ENCODE peak calls at places on chromosomes 4 and X, in eight cellular contexts. L is H9, P is colonic mucosa, E is PC-3, Y is IMR-90, G is activated B cell treated with CpG ODN at 0.5 μM for 24 hours, M is endothelial cell of umbilical vein, S is cardiac fibroblast. Z is an unnamed sample.
A peak's percentile ranks its signal among the peaks of the same experiment; 100 is the strongest.

GRCh38 chr4:56434599-56435000 is 815 bp downstream of the PPAT start:
- DNase-seq in G (no peak), Y (peak; percentile 58), S (peak; percentile 65), P (no peak), L (no peak), M (peak; percentile 72), E (no peak), Z (no peak)

GRCh38 chrX:1052021-1052420 is 160.4 kb downstream of the CRLF2 start:
- DNase-seq in G (no peak), L (no peak), M (no peak), P (no peak), S (no peak), E (no peak), Y (no peak), Z (no peak)

GRCh38 chr4:88382621-88383020 is 4.0 kb downstream of the HERC6 start:
- DNase-seq in L (no peak), S (peak; percentile 2), E (no peak), M (no peak), P (no peak), Y (no peak), G (no peak), Z (no peak)

GRCh38 chr4:89305712-89306437 is 1.7 kb downstream of the GPRIN3 start:
- DNase-seq in G (no peak), P (peak; percentile 44), S (peak; percentile 38), E (no peak), Y (no peak), M (peak; percentile 19), L (no peak), Z (no peak)

GRCh38 chr4:93684571-93684970 is 144.0 kb upstream of the ATOH1 start:
- DNase-seq in Y (no peak), P (no peak), M (no peak), L (no peak), E (peak; percentile 42), G (no peak), S (no peak), Z (no peak)

GRCh38 chrX:28273751-28274150 is 292.5 kb upstream of the DCAF8L1 start:
- DNase-seq in E (no peak), L (no peak), S (peak; percentile 26), G (no peak), P (no peak), Y (no peak), M (peak; percentile 77), Z (no peak)

GRCh38 chrX:12867746-12868145 is 874 bp downstream of the TLR7 start:
- DNase-seq in P (no peak), S (no peak), G (no peak), L (no peak), Y (no peak), M (no peak), E (no peak), Z (no peak)

GRCh38 chrX:16496175-16496574 is 153.8 kb upstream of the S100G start:
- DNase-seq in G (no peak), M (no peak), P (no peak), Y (no peak), L (no peak), E (no peak), S (no peak), Z (no peak)

GRCh38 chr4:70183168-70183939 is 12.2 kb upstream of the ODAM start:
- DNase-seq in G (no peak), P (peak; percentile 27), L (peak; percentile 42), E (peak; percentile 71), M (peak; percentile 53), S (peak; percentile 67), Y (peak; percentile 48), Z (peak; percentile 19)

GRCh38 chr4:62028758-62029157 is 828.6 kb downstream of the ADGRL3 start:
- DNase-seq in S (no peak), E (no peak), M (no peak), G (no peak), P (no peak), Y (no peak), L (no peak), Z (no peak)

GRCh38 chr4:109232666-109233065 is 69.8 kb downstream of the COL25A1 start:
- DNase-seq in Y (no peak), L (no peak), S (no peak), M (no peak), E (no peak), P (no peak), G (no peak), Z (no peak)

GRCh38 chr4:87559090-87559837 is 30.1 kb upstream of the SPARCL1 start:
- DNase-seq in E (peak; percentile 20), Y (no peak), L (peak; percentile 58), S (no peak), P (no peak), M (no peak), G (no peak), Z (no peak)

GRCh38 chr4:54005475-54005874 is 58.9 kb downstream of the CHIC2 start:
- DNase-seq in Y (peak; percentile 58), P (no peak), M (no peak), S (peak; percentile 64), E (no peak), L (no peak), G (no peak), Z (no peak)

GRCh38 chrX:129706395-129707072 is 32.2 kb upstream of the XPNPEP2 start:
- DNase-seq in S (no peak), L (no peak), G (no peak), Y (no peak), E (peak; percentile 30), M (no peak), P (no peak), Z (no peak)

GRCh38 chr4:121143126-121143525 is 21.0 kb downstream of the TNIP3 start:
- DNase-seq in L (no peak), E (no peak), S (no peak), M (no peak), G (no peak), P (no peak), Y (peak; percentile 11), Z (no peak)

GRCh38 chr4:115113382-115114106 is at the start of gene NDST4:
- DNase-seq in P (no peak), L (no peak), Y (no peak), G (no peak), E (peak; percentile 36), S (no peak), M (no peak), Z (peak; percentile 29)

GRCh38 chr4:2305766-2306501 is 44.0 kb upstream of the MXD4 start:
- DNase-seq in G (no peak), S (peak; percentile 18), L (no peak), P (peak; percentile 26), E (no peak), Y (no peak), M (no peak), Z (no peak)

GRCh38 chr4:113684534-113685091 is 76.9 kb downstream of the CAMK2D start:
- DNase-seq in M (no peak), L (peak; percentile 30), G (no peak), S (peak; percentile 75), E (peak; percentile 32), Y (peak; percentile 84), P (peak; percentile 55), Z (peak; percentile 73)

GRCh38 chrX:95764972-95765451 is 919.6 kb upstream of the DIAPH2 start:
- DNase-seq in L (peak; percentile 63), Y (peak; percentile 23), M (peak; percentile 49), P (no peak), G (no peak), E (peak; percentile 67), S (peak; percentile 62), Z (no peak)
- TF ChIP-seq CTCF in L (peak; percentile 87), Y (peak; percentile 45), M (peak; percentile 11), P (peak; percentile 47), G (no peak), E (peak; percentile 66), S (peak; percentile 40), Z (peak; percentile 41)

GRCh38 chr4:86221076-86221475 is 138.8 kb downstream of the MAPK10 start:
- DNase-seq in E (no peak), M (no peak), G (no peak), L (no peak), P (no peak), Y (no peak), S (no peak), Z (no peak)

GRCh38 chr4:86218721-86219481 is 141.0 kb downstream of the MAPK10 start:
- DNase-seq in M (peak; percentile 32), P (no peak), L (no peak), S (peak; percentile 86), G (no peak), E (peak; percentile 54), Y (peak; percentile 53), Z (no peak)

GRCh38 chr4:86220137-86220536 is 139.7 kb downstream of the MAPK10 start:
- DNase-seq in L (no peak), P (no peak), Y (peak; percentile 43), M (peak; percentile 73), E (peak; percentile 49), G (no peak), S (peak; percentile 85), Z (no peak)

DNA sequence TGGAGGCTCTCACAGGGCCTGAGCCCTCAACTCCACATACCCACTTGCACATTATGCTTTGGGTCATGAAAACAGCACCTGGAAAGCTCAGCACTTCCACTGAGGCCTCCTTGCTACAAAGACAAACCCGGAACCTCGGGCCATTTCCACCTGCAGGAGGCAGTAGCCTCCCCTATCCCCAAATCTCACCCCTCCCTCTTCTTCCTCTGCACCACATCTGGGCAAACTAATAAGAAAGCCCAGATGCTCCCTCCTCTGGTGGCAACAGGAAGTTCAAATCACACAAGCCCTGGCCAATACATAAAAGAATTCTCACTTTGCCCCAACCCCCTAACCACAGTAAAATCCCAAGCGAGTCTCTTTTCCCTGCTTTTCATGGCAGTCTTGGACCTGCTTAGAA is 136.4 kb downstream of the MAPK10 start:
- DNase-seq in S (peak; percentile 71), L (peak; percentile 82), G (no peak), E (peak; percentile 60), M (peak; percentile 18), Y (peak; percentile 13), P (no peak), Z (no peak)
- TF ChIP-seq CTCF in S (peak; percentile 74), L (peak; percentile 89), G (no peak), E (peak; percentile 80), M (peak; percentile 51), Y (peak; percentile 36), P (no peak), Z (peak; percentile 41)

DNA sequence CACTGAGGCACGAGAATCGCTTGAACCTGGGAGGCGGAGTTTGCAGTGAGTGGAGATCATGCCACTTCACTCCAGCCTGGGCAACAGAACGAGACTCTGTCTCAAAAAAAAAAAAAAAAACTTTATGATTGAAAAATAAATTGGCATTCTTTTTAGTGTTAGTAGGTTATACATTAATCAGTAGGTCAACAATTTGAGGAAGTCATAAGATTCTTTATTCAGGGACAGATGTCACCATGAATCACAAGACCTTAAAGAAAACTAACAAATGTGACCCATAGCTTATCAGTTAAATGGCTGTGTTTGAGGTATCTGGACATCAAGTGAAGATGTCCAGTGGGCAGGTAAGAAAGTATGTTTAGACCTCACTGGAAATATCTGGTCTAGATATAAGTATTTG is 9.2 kb upstream of the PRMT9 start:
- DNase-seq in P (no peak), S (no peak), E (no peak), G (no peak), M (no peak), L (no peak), Y (no peak), Z (no peak)
- TF ChIP-seq CTCF in P (no peak), S (no peak), E (no peak), G (no peak), M (no peak), L (no peak), Y (no peak), Z (no peak)

DNA sequence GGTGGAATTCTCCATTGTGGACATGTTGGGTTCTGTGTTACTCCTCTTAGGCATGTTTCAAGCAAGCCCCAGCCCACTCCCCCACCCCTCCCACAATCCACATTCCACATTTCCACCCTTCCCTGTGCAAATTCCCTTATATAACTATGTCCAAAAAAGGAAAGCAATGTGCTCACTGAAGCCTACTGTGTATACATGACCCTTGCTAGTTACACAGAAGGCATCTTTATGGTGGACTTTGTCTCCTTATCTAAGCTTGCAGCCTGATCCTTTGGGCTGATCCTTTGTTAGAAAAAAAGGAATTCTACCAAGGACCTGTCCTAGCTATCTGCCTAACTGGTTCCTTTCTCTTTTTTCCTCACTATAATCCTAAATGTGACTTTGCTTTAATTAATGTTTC is 796.8 kb downstream of the NLGN4X start:
- DNase-seq in Y (no peak), S (no peak), E (no peak), M (no peak), P (no peak), L (no peak), G (no peak), Z (no peak)
- TF ChIP-seq CTCF in Y (no peak), S (no peak), E (no peak), M (no peak), P (no peak), L (no peak), G (no peak), Z (no peak)